ENCODE peak calls at places on chromosomes 3 and 15, in six cellular contexts. V is aorta, F is heart left ventricle, M is right lobe of liver, S is prostate gland, D is sigmoid colon. G is an unnamed sample. For H3K4me1, the result is how much of the 10 kb centered on the place peaks cover.

GRCh38 chr3:64684715-64685261 is 3.0 kb downstream of the ADAMTS9 start:
- DNase-seq in V (peak), F (peak), M (peak), S (peak), D (peak), G (no peak)

GRCh38 chr3:123258359-123258758 is 56.6 kb downstream of the SEC22A start:
- DNase-seq in V (no peak), F (no peak), M (no peak), S (no peak), D (no peak), G (no peak)

GRCh38 chr3:185207931-185208746 is 45.7 kb downstream of the EHHADH start:
- DNase-seq in V (no peak), F (no peak), M (no peak), S (no peak), D (no peak), G (no peak)

GRCh38 chr3:127721536-127721935 is 48.8 kb downstream of the ABTB1 start:
- DNase-seq in V (no peak), F (no peak), M (no peak), S (no peak), D (peak), G (no peak)

GRCh38 chr15:90580946-90581345 is 51.2 kb downstream of the CRTC3 start:
- DNase-seq in V (no peak), F (no peak), M (no peak), S (no peak), D (no peak), G (no peak)

GRCh38 chr3:135145581-135145980 is 350.5 kb downstream of the EPHB1 start:
- DNase-seq in V (no peak), F (no peak), M (no peak), S (no peak), D (no peak), G (no peak)

GRCh38 chr3:131231710-131232348 is 149.7 kb upstream of the NUDT16 start:
- DNase-seq in V (no peak), F (no peak), M (no peak), S (no peak), D (no peak), G (no peak)

GRCh38 chr15:56794150-56794922 is 61.0 kb upstream of the ZNF280D start:
- DNase-seq in V (no peak), F (no peak), M (no peak), S (no peak), D (no peak), G (no peak)

GRCh38 chr15:69035205-69035917 is 20.9 kb downstream of the NOX5 start:
- DNase-seq in V (no peak), F (no peak), M (peak), S (peak), D (no peak), G (peak)

GRCh38 chr3:6571448-6571847 is 289.5 kb upstream of the GRM7 start:
- DNase-seq in V (no peak), F (no peak), M (no peak), S (no peak), D (no peak), G (no peak)

GRCh38 chr3:52325686-52326085 is 9.6 kb downstream of the DNAH1 start:
- DNase-seq in V (no peak), F (peak), M (no peak), S (no peak), D (no peak), G (no peak)

GRCh38 chr3:65873869-65874268 is 164.8 kb downstream of the MAGI1 start:
- DNase-seq in V (no peak), F (no peak), M (no peak), S (no peak), D (no peak), G (no peak)

GRCh38 chr15:56038015-56038414 is 44.6 kb upstream of the NEDD4 start:
- DNase-seq in V (no peak), F (no peak), M (no peak), S (no peak), D (no peak), G (no peak)

GRCh38 chr3:178236555-178237277 is 299.5 kb upstream of the KCNMB2 start:
- DNase-seq in V (no peak), F (no peak), M (no peak), S (no peak), D (no peak), G (no peak)

GRCh38 chr3:50318615-50319014 is 3.9 kb downstream of the HYAL2 start:
- DNase-seq in V (no peak), F (no peak), M (no peak), S (no peak), D (no peak), G (no peak)

GRCh38 chr3:50320853-50321145 is 1.7 kb downstream of the HYAL2 start:
- DNase-seq in V (no peak), F (no peak), M (no peak), S (no peak), D (no peak), G (no peak)

GRCh38 chr3:50321146-50321843 is 1.2 kb downstream of the HYAL2 start:
- DNase-seq in V (peak), F (peak), M (peak), S (peak), D (peak), G (no peak)

GRCh38 chr3:50319181-50319871 is 3.2 kb downstream of the HYAL2 start:
- DNase-seq in V (no peak), F (no peak), M (peak), S (no peak), D (no peak), G (no peak)

GRCh38 chr3:50319872-50320625 is 2.5 kb downstream of the HYAL2 start:
- DNase-seq in V (no peak), F (no peak), M (no peak), S (no peak), D (no peak), G (no peak)
- H3K4me1 ChIP-seq in V (under half), F (under half), M (under half), S (under half), D (half or more), G (under half)

GRCh38 chr3:42214064-42214463 is 51.9 kb downstream of the CCK start:
- DNase-seq in V (no peak), F (no peak), M (no peak), S (no peak), D (no peak), G (no peak)

GRCh38 chr3:42213417-42213816 is 52.6 kb downstream of the CCK start:
- DNase-seq in V (no peak), F (no peak), M (no peak), S (no peak), D (no peak), G (no peak)

GRCh38 chr3:42216302-42216701 is 49.7 kb downstream of the CCK start:
- DNase-seq in V (no peak), F (no peak), M (no peak), S (no peak), D (no peak), G (no peak)

GRCh38 chr3:42214565-42215283 is 51.3 kb downstream of the CCK start:
- DNase-seq in V (no peak), F (no peak), M (no peak), S (no peak), D (no peak), G (no peak)

GRCh38 chr3:42216820-42217416 is 49.1 kb downstream of the CCK start:
- DNase-seq in V (no peak), F (no peak), M (no peak), S (no peak), D (no peak), G (no peak)
- H3K4me1 ChIP-seq in V (under half), F (under half), M (under half), S (under half), D (under half), G (under half)

DNA sequence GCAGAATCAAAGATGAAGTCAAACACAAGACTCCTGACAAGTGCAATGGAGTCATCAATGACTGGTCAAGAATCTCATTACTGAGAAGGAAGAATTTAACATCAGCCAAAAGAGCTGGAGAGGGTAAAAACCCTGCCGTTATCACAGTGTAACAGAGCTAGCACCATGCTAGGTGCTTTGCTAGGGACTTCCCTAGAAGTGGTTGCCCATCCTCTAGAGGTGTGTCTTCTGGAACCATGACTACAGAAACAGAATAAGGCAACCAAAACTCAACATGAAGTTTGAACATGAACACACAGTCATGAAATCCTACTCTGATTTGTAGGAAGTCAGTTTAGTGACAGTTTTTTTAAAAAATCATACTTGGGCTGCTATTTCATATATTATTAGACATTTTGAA is 9.5 kb downstream of the ACAD11 start:
- DNase-seq in V (no peak), F (no peak), M (no peak), S (no peak), D (no peak), G (no peak)
- H3K4me1 ChIP-seq in V (under half), F (under half), M (under half), S (under half), D (under half), G (under half)

GRCh38 chr3:40458473-40458872 is 1.3 kb downstream of the RPL14 start:
- DNase-seq in V (no peak), F (no peak), M (no peak), S (no peak), D (no peak), G (no peak)
- H3K4me1 ChIP-seq in V (under half), F (under half), M (under half), S (under half), D (under half), G (under half)

GRCh38 chr3:85068911-85069310 is 110.1 kb downstream of the CADM2 start:
- DNase-seq in V (no peak), F (no peak), M (no peak), S (no peak), D (no peak), G (no peak)
- H3K4me1 ChIP-seq in V (under half), F (under half), M (under half), S (under half), D (under half), G (under half)

DNA sequence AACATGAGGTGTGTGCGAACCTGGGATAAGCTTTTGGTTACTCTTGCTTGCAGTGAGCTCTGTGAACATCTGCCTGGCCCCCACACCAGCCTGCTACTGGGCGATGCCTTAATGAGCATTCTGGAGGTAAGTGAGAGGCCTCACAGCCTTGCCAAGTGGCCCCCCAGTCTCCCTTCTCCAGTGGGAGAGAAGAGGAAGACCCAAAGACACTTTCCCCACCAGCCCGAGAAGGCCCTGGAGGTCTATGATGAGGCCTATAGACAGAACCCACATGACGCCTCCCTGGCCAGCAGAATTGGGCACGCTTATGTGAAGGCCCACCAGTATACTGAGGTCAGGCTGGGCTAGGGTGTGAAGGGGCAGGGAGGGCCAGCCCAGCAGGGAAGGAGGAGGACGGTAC is 22.5 kb downstream of the TTC21A start:
- DNase-seq in V (no peak), F (no peak), M (no peak), S (no peak), D (no peak), G (no peak)
- H3K4me1 ChIP-seq in V (under half), F (under half), M (under half), S (under half), D (under half), G (under half)

GRCh38 chr15:31297880-31298456 is 28.7 kb upstream of the KLF13 start:
- DNase-seq in V (no peak), F (no peak), M (peak), S (no peak), D (no peak), G (no peak)
- H3K4me1 ChIP-seq in V (under half), F (under half), M (under half), S (under half), D (under half), G (under half)